ENCODE peak calls at places on chromosome 3, in ten cellular contexts. S is heart right ventricle, G is mammary epithelial cell, J is colonic mucosa, H is nephron progenitor cell, Z is HFFc6, T is foreskin fibroblast, R is A549, W is OCI-LY7, K is IMR-90. E is an unnamed sample.

GRCh38 chr3:82103241-82103640 is 341.8 kb upstream of the GBE1 start:
- DNase-seq in S (no peak), G (no peak), J (no peak), H (no peak), Z (no peak), T (no peak), R (peak; percentile 6), W (no peak), K (no peak), E (no peak)

GRCh38 chr3:1375145-1375544 is 282.3 kb downstream of the CNTN6 start:
- DNase-seq in S (no peak), G (no peak), J (no peak), H (no peak), Z (no peak), T (no peak), R (no peak), W (no peak), K (no peak), E (no peak)

GRCh38 chr3:151282921-151283320 is 4.6 kb upstream of the P2RY14 start:
- DNase-seq in S (no peak), G (peak; percentile 42), J (no peak), H (no peak), Z (peak; percentile 54), T (peak; percentile 68), R (peak; percentile 63), W (peak; percentile 60), K (peak; percentile 83), E (no peak)

GRCh38 chr3:28989646-28990089 is 291.2 kb upstream of the RBMS3 start:
- DNase-seq in S (no peak), G (no peak), J (no peak), H (no peak), Z (no peak), T (peak; percentile 53), R (no peak), W (no peak), K (peak; percentile 45), E (no peak)

GRCh38 chr3:81242871-81243270 is 518.6 kb downstream of the GBE1 start:
- DNase-seq in S (no peak), G (no peak), J (no peak), H (no peak), Z (peak; percentile 7), T (peak; percentile 34), R (peak; percentile 6), W (peak; percentile 1), K (peak; percentile 3), E (no peak)

GRCh38 chr3:196931828-196932587 is 10.3 kb downstream of the NCBP2 start:
- DNase-seq in S (no peak), G (no peak), J (no peak), H (no peak), Z (no peak), T (no peak), R (no peak), W (peak; percentile 81), K (no peak), E (no peak)

GRCh38 chr3:60708191-60708975 is 542.9 kb downstream of the FHIT start:
- DNase-seq in S (no peak), G (no peak), J (no peak), H (no peak), Z (peak; percentile 65), T (peak; percentile 48), R (no peak), W (no peak), K (peak; percentile 75), E (peak; percentile 63)

GRCh38 chr3:4680881-4681300 is 187.7 kb downstream of the ITPR1 start:
- DNase-seq in S (no peak), G (no peak), J (no peak), H (no peak), Z (no peak), T (peak; percentile 7), R (no peak), W (no peak), K (peak; percentile 29), E (no peak)

GRCh38 chr3:174280186-174280585 is 578.9 kb upstream of the NAALADL2 start:
- DNase-seq in S (no peak), G (no peak), J (no peak), H (no peak), Z (no peak), T (no peak), R (no peak), W (no peak), K (no peak), E (no peak)

GRCh38 chr3:149536429-149536828 is 61.9 kb downstream of the TM4SF4 start:
- DNase-seq in S (peak; percentile 76), G (no peak), J (peak; percentile 24), H (peak; percentile 47), Z (no peak), T (peak; percentile 46), R (peak; percentile 55), W (no peak), K (no peak), E (no peak)

GRCh38 chr3:185737020-185737419 is 87.8 kb downstream of the IGF2BP2 start:
- DNase-seq in S (no peak), G (no peak), J (no peak), H (no peak), Z (peak; percentile 39), T (peak; percentile 83), R (no peak), W (no peak), K (peak; percentile 85), E (no peak)

DNA sequence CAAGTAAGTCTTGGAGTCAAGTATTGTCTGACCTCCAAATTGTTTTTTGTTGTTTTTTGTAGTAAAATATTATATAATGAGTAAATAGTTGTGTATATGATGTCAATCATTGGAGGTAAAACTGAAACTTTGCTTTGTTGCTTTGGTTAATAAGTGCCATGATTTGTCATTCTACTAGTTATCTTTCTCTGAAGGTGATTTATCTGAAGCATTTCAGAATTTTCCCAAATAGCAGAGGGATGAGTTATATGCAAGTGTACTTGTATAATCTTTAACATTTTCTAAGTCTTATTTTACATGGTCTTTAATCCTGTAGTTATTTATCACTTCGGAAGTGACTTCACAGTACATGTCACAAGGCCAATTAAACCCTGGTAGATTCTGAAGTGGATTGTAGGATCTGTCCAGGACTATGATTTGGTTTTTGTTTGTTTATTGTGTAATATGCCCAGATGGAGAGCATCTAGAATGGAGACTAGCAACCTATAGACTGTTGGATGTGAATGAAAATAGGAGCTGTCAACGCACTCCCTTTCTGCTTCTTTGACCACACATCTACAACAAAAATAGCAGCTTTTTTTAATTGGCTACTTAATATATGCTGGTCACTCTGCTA is 93.1 kb upstream of the SAMMSON start:
- DNase-seq in S (no peak), G (no peak), J (no peak), H (no peak), Z (no peak), T (no peak), R (peak; percentile 61), W (no peak), K (no peak), E (no peak)
- TF ChIP-seq CTCF in S (no peak), G (no peak), J (no peak), H (no peak), Z (no peak), T (no peak), R (no peak), W (no peak), K (no peak), E (no peak)

DNA sequence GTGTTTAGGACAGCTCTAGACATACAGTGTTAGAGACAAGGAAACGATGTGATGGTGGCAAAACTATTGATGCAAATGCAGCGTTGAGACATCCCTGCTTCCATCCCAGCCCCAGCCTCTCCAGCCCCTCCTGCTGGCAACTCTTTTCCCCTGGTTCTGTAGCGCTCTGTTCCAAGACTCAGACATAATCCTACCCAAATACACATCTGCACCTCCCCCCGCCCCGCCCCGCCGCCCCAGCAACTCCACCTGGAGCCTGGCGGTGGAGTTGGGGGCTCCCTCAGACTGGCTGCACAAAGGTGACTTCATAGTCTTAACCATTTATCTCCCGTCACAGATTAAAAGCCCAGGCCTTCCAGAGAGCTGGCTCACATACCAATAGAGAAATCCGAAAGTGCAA is 7.2 kb upstream of the SEC22A start:
- DNase-seq in S (peak; percentile 15), G (no peak), J (peak; percentile 32), H (peak; percentile 37), Z (no peak), T (peak; percentile 51), R (peak; percentile 54), W (no peak), K (peak; percentile 19), E (no peak)
- TF ChIP-seq CTCF in S (peak; percentile 28), G (peak; percentile 46), J (peak; percentile 36), H (peak; percentile 31), Z (peak; percentile 57), T (peak; percentile 47), R (peak; percentile 39), W (no peak), K (peak; percentile 50), E (peak; percentile 54)

DNA sequence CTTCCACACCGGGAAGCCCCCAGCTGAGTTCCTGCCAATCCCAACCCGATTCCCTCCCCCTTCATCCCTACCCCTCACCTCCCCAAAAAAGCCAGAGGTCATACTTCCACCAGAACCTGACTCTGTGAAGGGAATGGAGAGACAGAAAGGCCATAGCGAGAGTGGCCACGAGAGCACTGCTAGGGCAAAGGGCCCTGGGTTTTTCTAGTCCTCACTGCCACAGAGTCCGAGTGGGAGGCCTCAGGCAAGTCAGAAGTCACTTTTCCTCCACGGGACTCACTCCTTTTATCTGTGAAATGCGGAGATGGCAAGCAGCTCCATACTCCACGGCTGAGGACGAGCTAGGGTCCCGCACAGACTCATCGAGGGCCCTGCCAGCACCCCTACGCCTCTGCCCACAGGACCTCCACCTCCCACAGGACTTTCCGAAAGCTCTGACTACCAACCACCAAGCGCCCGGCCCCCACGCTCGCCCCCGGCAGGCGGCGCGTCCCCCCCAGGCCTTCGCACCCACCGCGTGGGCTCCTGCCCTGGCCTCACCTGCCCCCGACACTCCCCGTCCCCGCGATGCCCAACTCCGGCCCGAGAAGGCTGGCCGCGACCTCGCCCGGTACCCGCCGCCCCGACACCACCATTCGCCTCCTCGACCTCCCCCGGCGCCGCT is 794 bp downstream of the ATP13A3 start:
- DNase-seq in S (peak; percentile 47), G (no peak), J (peak; percentile 45), H (no peak), Z (no peak), T (peak; percentile 65), R (no peak), W (peak; percentile 44), K (peak; percentile 31), E (no peak)
- TF ChIP-seq CTCF in S (peak; percentile 17), G (no peak), J (no peak), H (no peak), Z (peak; percentile 62), T (peak; percentile 26), R (no peak), W (no peak), K (peak; percentile 30), E (peak; percentile 22)

GRCh38 chr3:79845546-79845945 is 77.7 kb upstream of the ROBO1 start:
- DNase-seq in S (no peak), G (no peak), J (no peak), H (no peak), Z (no peak), T (no peak), R (no peak), W (no peak), K (no peak), E (no peak)

GRCh38 chr3:79847928-79848327 is 80.1 kb upstream of the ROBO1 start:
- DNase-seq in S (no peak), G (no peak), J (no peak), H (no peak), Z (no peak), T (no peak), R (no peak), W (no peak), K (no peak), E (no peak)

GRCh38 chr3:79844176-79844575 is 76.4 kb upstream of the ROBO1 start:
- DNase-seq in S (no peak), G (no peak), J (no peak), H (no peak), Z (no peak), T (no peak), R (no peak), W (no peak), K (no peak), E (no peak)

GRCh38 chr3:79843180-79843579 is 75.4 kb upstream of the ROBO1 start:
- DNase-seq in S (no peak), G (no peak), J (no peak), H (no peak), Z (no peak), T (no peak), R (no peak), W (no peak), K (no peak), E (no peak)

GRCh38 chr3:79846148-79846933 is 78.5 kb upstream of the ROBO1 start:
- DNase-seq in S (no peak), G (no peak), J (no peak), H (peak; percentile 25), Z (no peak), T (no peak), R (peak; percentile 17), W (peak; percentile 4), K (no peak), E (no peak)
- TF ChIP-seq CTCF in S (peak; percentile 22), G (peak; percentile 34), J (no peak), H (peak; percentile 37), Z (peak; percentile 44), T (no peak), R (no peak), W (peak; percentile 79), K (peak; percentile 11), E (no peak)

E was measured in AG04449.